ENCODE peak calls at places on chromosome 3, in ten cellular contexts. P, M, Y, X, R, A, B, K, G and E are unnamed samples.

GRCh38 chr3:56667973-56668579 is 15.0 kb downstream of the TASOR start:
- DNase-seq in P (no peak), M (no peak), Y (peak; percentile 16), X (no peak), R (no peak), A (no peak), B (no peak), K (no peak), G (no peak), E (no peak)

GRCh38 chr3:198032445-198032936 is 72.5 kb downstream of the LMLN start:
- DNase-seq in P (no peak), M (no peak), Y (no peak), X (peak; percentile 27), R (no peak), A (no peak), B (no peak), K (no peak), G (no peak), E (no peak)

GRCh38 chr3:166340604-166341003 is 503.4 kb upstream of the BCHE start:
- DNase-seq in P (no peak), M (no peak), Y (no peak), X (no peak), R (no peak), A (no peak), B (no peak), K (no peak), G (no peak), E (no peak)

GRCh38 chr3:127419641-127420354 is 132.0 kb upstream of the PRR20G start:
- DNase-seq in P (no peak), M (no peak), Y (no peak), X (no peak), R (no peak), A (no peak), B (no peak), K (no peak), G (no peak), E (no peak)

GRCh38 chr3:128572644-128573105 is 77.9 kb downstream of the RPN1 start:
- DNase-seq in P (no peak), M (peak; percentile 17), Y (peak; percentile 59), X (peak; percentile 76), R (no peak), A (no peak), B (no peak), K (no peak), G (peak; percentile 34), E (peak; percentile 41)

GRCh38 chr3:65153850-65154512 is 466.2 kb upstream of the ADAMTS9 start:
- DNase-seq in P (no peak), M (no peak), Y (no peak), X (peak; percentile 45), R (no peak), A (no peak), B (no peak), K (no peak), G (no peak), E (no peak)

GRCh38 chr3:175526609-175527280 is 667.6 kb downstream of the NAALADL2 start:
- DNase-seq in P (no peak), M (no peak), Y (no peak), X (no peak), R (no peak), A (no peak), B (peak; percentile 17), K (no peak), G (no peak), E (no peak)

GRCh38 chr3:183265157-183265642 is 12.1 kb downstream of the B3GNT5 start:
- DNase-seq in P (no peak), M (no peak), Y (no peak), X (peak; percentile 71), R (peak; percentile 57), A (no peak), B (peak; percentile 69), K (peak; percentile 39), G (no peak), E (no peak)

GRCh38 chr3:124415471-124415960 is 314.7 kb upstream of the UMPS start:
- DNase-seq in P (no peak), M (no peak), Y (no peak), X (no peak), R (no peak), A (no peak), B (no peak), K (no peak), G (no peak), E (no peak)

GRCh38 chr3:124419303-124419702 is 310.9 kb upstream of the UMPS start:
- DNase-seq in P (no peak), M (no peak), Y (no peak), X (no peak), R (no peak), A (no peak), B (no peak), K (no peak), G (no peak), E (no peak)

GRCh38 chr3:124424396-124424795 is 305.9 kb upstream of the UMPS start:
- DNase-seq in P (no peak), M (no peak), Y (no peak), X (no peak), R (no peak), A (no peak), B (no peak), K (no peak), G (no peak), E (no peak)

GRCh38 chr3:124422805-124423204 is 307.4 kb upstream of the UMPS start:
- DNase-seq in P (no peak), M (no peak), Y (no peak), X (no peak), R (no peak), A (no peak), B (no peak), K (no peak), G (no peak), E (no peak)

GRCh38 chr3:124420392-124420791 is 309.9 kb upstream of the UMPS start:
- DNase-seq in P (no peak), M (no peak), Y (no peak), X (no peak), R (no peak), A (no peak), B (no peak), K (no peak), G (no peak), E (no peak)
- H3K27ac ChIP-seq in P (no peak overlapping the region), M (no peak overlapping the region), Y (no peak overlapping the region), X (no peak overlapping the region), R (no peak overlapping the region), A (no peak overlapping the region), B (no peak overlapping the region), K (no peak overlapping the region), G (no peak overlapping the region), E (no peak overlapping the region)

GRCh38 chr3:53482227-53482626 is 12.2 kb upstream of the CACNA1D start:
- DNase-seq in P (no peak), M (no peak), Y (no peak), X (no peak), R (no peak), A (no peak), B (no peak), K (no peak), G (no peak), E (no peak)
- H3K27ac ChIP-seq in P (no peak overlapping the region), M (no peak overlapping the region), Y (no peak overlapping the region), X (no peak overlapping the region), R (no peak overlapping the region), A (no peak overlapping the region), B (no peak overlapping the region), K (no peak overlapping the region), G (peak overlapping the region; percentile 50), E (no peak overlapping the region)

DNA sequence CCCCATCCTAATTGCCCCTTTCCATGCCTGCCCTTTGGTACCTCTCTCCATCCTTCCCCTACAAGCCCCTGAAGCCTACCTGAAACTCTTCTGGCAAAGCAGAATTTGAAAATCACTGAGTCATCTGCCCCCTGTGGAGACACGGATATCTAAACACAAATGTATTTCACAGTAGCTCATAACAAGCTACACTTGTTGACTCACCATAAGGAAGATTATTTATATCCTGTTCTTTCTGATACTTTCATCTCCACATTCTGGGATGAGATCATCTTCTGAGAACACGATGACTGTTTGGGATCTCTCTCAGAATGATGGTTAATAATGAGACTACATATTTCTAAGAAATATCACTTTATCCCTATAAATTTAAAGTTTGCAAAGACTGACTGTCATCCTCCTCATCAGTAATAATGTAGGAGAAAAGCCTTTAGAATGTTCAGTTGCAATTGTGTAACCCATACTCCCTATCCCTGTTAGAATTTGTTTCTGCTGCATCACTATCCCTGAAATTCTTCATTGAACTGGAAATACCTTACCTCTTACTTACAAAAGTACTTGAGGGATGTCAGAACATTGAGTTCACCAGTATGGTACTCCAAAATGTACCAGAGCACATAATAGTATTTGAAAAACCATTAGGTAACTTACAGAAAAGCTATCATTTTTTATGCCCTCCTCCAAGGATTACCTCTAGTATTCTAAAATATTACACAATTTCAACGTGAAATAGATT is 116.1 kb upstream of the IL12A start:
- DNase-seq in P (no peak), M (no peak), Y (peak; percentile 92), X (no peak), R (peak; percentile 94), A (no peak), B (peak; percentile 93), K (no peak), G (peak; percentile 83), E (no peak)
- H3K27ac ChIP-seq in P (peak overlapping the region; percentile 70), M (peak overlapping the region; percentile 52), Y (peak overlapping the region; percentile 61), X (no peak overlapping the region), R (peak overlapping the region; percentile 43), A (peak overlapping the region; percentile 27), B (peak overlapping the region; percentile 60), K (peak overlapping the region; percentile 50), G (peak overlapping the region; percentile 77), E (peak overlapping the region; percentile 19)

GRCh38 chr3:46950177-46950576 is 26.4 kb downstream of the CCDC12 start:
- DNase-seq in P (no peak), M (no peak), Y (no peak), X (no peak), R (no peak), A (no peak), B (no peak), K (no peak), G (no peak), E (no peak)

GRCh38 chr3:46950661-46951241 is 25.8 kb downstream of the CCDC12 start:
- DNase-seq in P (no peak), M (no peak), Y (no peak), X (no peak), R (no peak), A (no peak), B (no peak), K (no peak), G (no peak), E (no peak)

GRCh38 chr3:46947545-46947899 is 29.0 kb downstream of the CCDC12 start:
- DNase-seq in P (no peak), M (no peak), Y (no peak), X (no peak), R (no peak), A (no peak), B (no peak), K (no peak), G (no peak), E (no peak)

GRCh38 chr3:46947981-46948791 is 28.4 kb downstream of the CCDC12 start:
- DNase-seq in P (peak; percentile 82), M (peak; percentile 86), Y (peak; percentile 10), X (no peak), R (peak; percentile 69), A (no peak), B (peak; percentile 61), K (peak; percentile 87), G (peak; percentile 89), E (peak; percentile 91)

DNA sequence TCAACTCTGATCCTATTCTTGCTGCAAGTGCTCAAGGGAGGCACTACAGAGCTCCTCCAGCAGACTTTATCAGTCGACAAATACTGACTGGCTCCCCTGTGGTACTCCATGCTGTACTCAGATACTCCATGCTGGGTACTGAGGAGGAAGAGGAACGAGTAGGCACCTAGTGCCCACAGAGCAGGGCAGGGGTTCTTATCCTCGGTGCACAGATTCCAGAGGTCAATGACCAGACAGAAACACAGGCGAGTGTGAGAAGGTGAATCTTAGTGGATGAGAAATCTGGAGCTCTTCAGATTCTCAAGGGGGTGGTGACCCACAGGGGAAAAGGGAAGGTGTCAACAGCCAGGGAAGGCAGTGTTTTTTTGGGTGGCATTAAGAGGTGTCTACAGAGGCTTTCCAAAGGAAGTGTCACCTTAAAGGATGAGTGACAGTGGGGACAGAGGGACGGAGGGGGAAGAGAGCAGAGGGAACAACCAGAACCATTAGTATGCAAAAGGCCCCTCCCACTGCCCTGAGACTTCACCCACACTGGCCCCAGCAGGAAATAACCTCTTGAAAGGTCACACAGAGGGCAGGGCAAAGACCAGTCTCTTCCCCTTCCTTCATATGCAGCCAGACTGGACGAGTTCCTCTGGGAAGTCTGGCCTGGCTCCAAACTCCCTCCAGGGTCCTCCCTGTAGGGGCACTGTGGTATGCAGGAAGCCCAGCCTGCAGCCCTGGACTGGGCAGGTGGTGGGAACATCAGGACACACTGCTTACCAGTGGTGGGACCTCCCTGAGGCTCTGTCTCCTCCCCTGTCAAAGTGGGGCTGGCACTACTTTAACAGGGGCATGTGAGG is 27.5 kb downstream of the CCDC12 start:
- DNase-seq in P (peak; percentile 76), M (peak; percentile 65), Y (no peak), X (peak; percentile 41), R (no peak), A (no peak), B (no peak), K (peak; percentile 74), G (peak; percentile 65), E (peak; percentile 63)
- H3K27ac ChIP-seq in P (peak overlapping the region; percentile 75), M (peak overlapping the region; percentile 91), Y (no peak overlapping the region), X (no peak overlapping the region), R (no peak overlapping the region), A (no peak overlapping the region), B (no peak overlapping the region), K (peak overlapping the region; percentile 87), G (peak overlapping the region; percentile 97), E (peak overlapping the region; percentile 99)